ENCODE peak calls at places on chromosomes 3 and 15, in seven cellular contexts. D is colonic mucosa; Z is pancreas; X is CD4-positive, alpha-beta memory T cell; H is endodermal cell; T is CD8-positive, alpha-beta T cell; I is transverse colon. J is an unnamed sample. For H3K9me3, the result is how much of the 10 kb centered on the place peaks cover.

GRCh38 chr15:77475898-77476297 is 55.2 kb downstream of the HMG20A start:
- DNase-seq in H (peak), X (no peak), Z (no peak), T (no peak), I (no peak), D (no peak), J (no peak)

GRCh38 chr3:16378920-16379319 is 113.9 kb downstream of the OXNAD1 start:
- DNase-seq in H (no peak), Z (no peak), X (no peak), I (no peak), D (no peak), T (no peak), J (no peak)

GRCh38 chr15:45442497-45443135 is 64.3 kb upstream of the GATM start:
- DNase-seq in T (no peak), I (no peak), X (no peak), Z (no peak), D (no peak), H (no peak), J (no peak)

GRCh38 chr15:98727115-98728040 is 79.0 kb downstream of the IGF1R start:
- DNase-seq in I (peak), T (no peak), Z (peak), X (no peak), D (peak), H (peak), J (no peak)

GRCh38 chr3:187946031-187946691 is 200.9 kb upstream of the BCL6 start:
- DNase-seq in Z (no peak), T (no peak), H (no peak), I (no peak), D (no peak), X (no peak), J (no peak)

GRCh38 chr3:15794842-15795562 is 2.8 kb downstream of the ANKRD28 start:
- DNase-seq in H (no peak), T (no peak), Z (no peak), I (no peak), X (no peak), D (no peak), J (no peak)

GRCh38 chr3:11910971-11911531 is 64.4 kb upstream of the TAMM41 start:
- DNase-seq in D (no peak), I (no peak), H (peak), Z (no peak), X (no peak), T (no peak), J (no peak)

GRCh38 chr15:36940636-36941285 is 159.6 kb downstream of the MEIS2 start:
- DNase-seq in H (no peak), D (no peak), T (no peak), Z (no peak), X (no peak), I (no peak), J (no peak)

GRCh38 chr3:64187065-64187959 is 38.0 kb downstream of the PRICKLE2 start:
- DNase-seq in H (no peak), D (peak), Z (peak), T (no peak), I (peak), X (no peak), J (no peak)

GRCh38 chr15:34360298-34360697 is 6.7 kb downstream of the LPCAT4 start:
- DNase-seq in H (peak), T (no peak), X (no peak), D (no peak), I (no peak), Z (no peak), J (no peak)

GRCh38 chr3:171874251-171874679 is 31.1 kb downstream of the TMEM212 start:
- DNase-seq in X (no peak), H (no peak), T (no peak), Z (no peak), I (no peak), D (no peak), J (no peak)

GRCh38 chr3:132311860-132312259 is 5.3 kb upstream of the ACP3 start:
- DNase-seq in D (no peak), T (no peak), I (no peak), X (no peak), H (no peak), Z (no peak), J (no peak)

GRCh38 chr15:91148243-91148642 is 48.2 kb downstream of the SV2B start:
- DNase-seq in Z (no peak), X (no peak), H (no peak), D (no peak), I (no peak), T (no peak), J (no peak)

GRCh38 chr3:186849392-186849975 is 7.0 kb downstream of the ADIPOQ start:
- DNase-seq in H (peak), I (no peak), T (no peak), X (no peak), D (no peak), Z (no peak), J (no peak)

GRCh38 chr3:127751782-127752181 is 70.5 kb downstream of the MGLL start:
- DNase-seq in Z (no peak), D (no peak), I (no peak), H (no peak), X (no peak), T (no peak), J (no peak)

GRCh38 chr15:89761009-89761831 is 10.2 kb upstream of the MESP1 start:
- DNase-seq in T (no peak), Z (peak), D (no peak), X (no peak), H (no peak), I (peak), J (no peak)

GRCh38 chr15:66838671-66839239 is 136.7 kb downstream of the SMAD6 start:
- DNase-seq in I (no peak), Z (no peak), H (peak), D (no peak), X (no peak), T (no peak), J (no peak)

DNA sequence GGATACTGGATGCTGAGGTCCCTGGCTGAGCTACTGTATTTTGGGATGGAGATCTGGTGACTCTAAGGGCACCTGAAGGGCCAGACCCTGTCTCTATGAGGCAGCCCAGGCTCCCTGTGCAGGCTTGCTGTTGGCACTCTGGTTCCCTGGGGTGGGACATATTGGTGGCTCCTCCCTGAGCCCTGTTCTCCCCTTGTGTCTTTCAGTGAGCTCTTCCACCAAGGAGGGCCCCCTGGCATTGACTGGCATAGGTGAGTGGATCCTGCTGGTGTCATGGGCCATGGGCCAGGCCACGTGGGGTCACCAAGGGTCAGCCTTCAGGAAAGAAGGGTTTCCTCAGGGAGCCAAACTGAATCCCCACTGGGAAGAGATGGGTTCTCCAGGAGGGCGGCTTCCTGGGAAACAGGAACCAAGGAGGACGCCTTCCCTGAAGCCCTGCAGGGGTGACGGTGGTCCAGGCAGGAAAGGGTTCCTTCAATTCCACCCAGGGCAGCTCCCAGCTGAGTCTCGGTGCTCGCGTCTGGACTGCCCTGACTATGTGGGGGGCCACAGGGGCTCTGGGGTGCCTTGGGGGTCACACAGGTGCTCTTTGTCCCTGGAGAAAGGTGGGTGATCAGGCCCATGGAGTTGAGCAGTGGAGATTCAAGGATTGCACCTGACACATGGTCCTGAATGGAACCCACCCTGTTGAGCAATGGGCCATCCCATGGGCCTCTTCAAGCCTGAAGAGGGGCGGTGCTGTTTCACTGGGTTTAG is 220.4 kb downstream of the SNRPN start:
- DNase-seq in X (no peak), I (no peak), H (peak), D (no peak), T (no peak), Z (peak), J (no peak)
- H3K9me3 ChIP-seq in X (under half), I (under half), H (under half), D (under half), T (under half), Z (under half), J (under half)

GRCh38 chr15:56234804-56235203 is 8.9 kb downstream of the RFX7 start:
- DNase-seq in T (no peak), I (no peak), D (no peak), H (no peak), X (no peak), Z (no peak), J (no peak)

GRCh38 chr15:56228854-56229253 is 14.8 kb downstream of the RFX7 start:
- DNase-seq in I (no peak), X (no peak), T (no peak), D (no peak), Z (no peak), H (no peak), J (no peak)

GRCh38 chr15:56228352-56228751 is 15.3 kb downstream of the RFX7 start:
- DNase-seq in T (no peak), D (no peak), Z (no peak), H (no peak), X (no peak), I (no peak), J (no peak)

GRCh38 chr15:56233549-56233948 is 10.1 kb downstream of the RFX7 start:
- DNase-seq in T (no peak), H (no peak), Z (no peak), I (no peak), X (no peak), D (no peak), J (no peak)

DNA sequence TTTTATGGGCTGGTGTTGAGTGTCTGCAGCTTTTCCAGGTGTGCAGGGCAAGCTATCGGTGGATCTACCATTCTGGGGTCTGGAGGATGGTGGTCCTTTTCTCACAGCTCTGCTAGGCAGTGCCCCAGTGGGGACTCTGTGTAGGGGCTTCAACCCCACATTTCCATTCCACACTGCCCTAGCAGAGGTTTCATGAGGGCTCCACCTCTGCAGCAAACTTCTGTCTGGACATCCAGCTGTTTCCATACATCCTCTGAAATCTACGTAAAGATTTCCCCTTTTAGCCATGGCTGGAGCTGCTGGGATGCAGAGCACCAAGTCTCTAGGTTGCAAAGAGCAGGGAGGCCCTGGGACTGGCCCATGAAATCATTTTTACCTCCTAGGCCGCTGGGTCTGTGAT is 11.6 kb downstream of the RFX7 start:
- DNase-seq in T (no peak), D (no peak), X (no peak), H (no peak), Z (no peak), I (no peak), J (no peak)
- H3K9me3 ChIP-seq in T (under half), D (under half), X (under half), H (half or more), Z (under half), I (under half), J (under half)

DNA sequence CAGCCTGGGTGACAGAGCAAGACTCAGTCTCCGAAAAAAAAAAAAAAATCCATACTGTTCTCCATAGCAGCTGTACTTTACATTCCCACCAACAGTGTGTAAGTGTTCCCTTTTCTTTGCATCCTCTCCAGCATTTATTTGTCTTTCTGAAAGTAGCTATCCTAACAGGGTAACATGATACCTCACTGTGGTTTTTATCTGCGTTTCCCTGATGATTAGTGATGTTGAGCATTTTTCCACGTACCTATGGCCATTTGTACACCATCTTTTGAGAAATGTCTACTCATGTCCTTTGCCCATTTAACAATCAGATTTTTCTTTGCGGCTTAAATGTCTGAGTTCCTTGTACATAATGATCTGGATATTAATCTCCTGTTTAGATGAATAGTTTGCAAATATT is 119.3 kb downstream of the RFX7 start:
- DNase-seq in H (no peak), T (no peak), Z (no peak), D (no peak), I (no peak), X (no peak), J (no peak)
- H3K9me3 ChIP-seq in H (half or more), T (under half), Z (under half), D (under half), I (under half), X (under half), J (under half)

DNA sequence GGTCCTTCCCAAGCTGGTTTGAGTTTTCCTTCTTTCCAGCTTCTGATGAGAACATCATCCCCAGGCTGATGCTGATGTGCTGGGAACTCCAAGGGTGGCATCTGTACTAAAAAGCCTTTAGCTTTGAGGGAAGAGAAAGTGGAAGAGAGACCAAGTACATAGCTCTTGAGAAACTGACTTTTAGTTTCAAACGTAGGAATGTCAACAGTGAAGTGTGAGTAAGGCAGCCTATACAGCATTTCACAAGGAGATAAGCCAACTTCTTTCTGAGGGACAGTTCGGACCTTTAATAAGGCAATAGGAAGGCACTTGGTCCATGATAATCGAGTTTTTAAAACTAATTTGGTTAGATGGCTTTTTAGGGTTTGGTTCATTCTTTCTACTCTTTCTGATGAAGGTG is 53.7 kb downstream of the DLG1 start:
- DNase-seq in H (no peak), T (no peak), Z (no peak), D (no peak), X (no peak), I (no peak), J (no peak)
- H3K9me3 ChIP-seq in H (half or more), T (under half), Z (under half), D (under half), X (under half), I (half or more), J (under half)

GRCh38 chr3:196414469-196414868 is 17.8 kb downstream of the UBXN7 start:
- DNase-seq in H (no peak), X (no peak), I (no peak), Z (no peak), D (no peak), T (no peak), J (no peak)
- H3K9me3 ChIP-seq in H (under half), X (under half), I (under half), Z (under half), D (under half), T (under half), J (under half)

GRCh38 chr3:177744873-177745646 is 547.8 kb upstream of the TBL1XR1 start:
- DNase-seq in H (no peak), D (no peak), T (no peak), X (no peak), Z (no peak), I (no peak), J (no peak)
- H3K9me3 ChIP-seq in H (under half), D (under half), T (under half), X (under half), Z (under half), I (under half), J (under half)

DNA sequence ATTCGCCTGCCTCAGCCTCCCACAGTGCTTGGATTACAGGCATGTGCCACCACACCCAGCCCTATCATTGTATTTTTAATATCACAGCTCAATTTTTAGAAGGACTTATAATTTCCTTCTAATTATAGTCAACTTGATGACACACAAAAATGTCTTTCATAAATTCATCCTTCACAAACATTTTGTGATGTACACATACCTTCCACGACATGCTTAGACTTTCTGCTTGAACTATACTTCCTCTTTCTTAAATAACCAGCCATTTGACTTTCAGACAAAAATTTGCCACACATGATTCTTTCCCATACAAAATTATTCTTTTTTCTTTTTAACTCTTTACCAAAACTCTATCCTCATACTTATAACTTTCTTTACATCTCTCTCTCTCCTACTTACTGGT is 48.4 kb upstream of the CCK start:
- DNase-seq in I (no peak), D (no peak), H (no peak), X (no peak), T (no peak), Z (no peak), J (no peak)
- H3K9me3 ChIP-seq in I (under half), D (under half), H (half or more), X (under half), T (under half), Z (under half), J (under half)

GRCh38 chr3:6799264-6799915 is 61.5 kb upstream of the GRM7 start:
- DNase-seq in H (peak), I (peak), Z (peak), D (peak), X (no peak), T (no peak), J (no peak)
- H3K9me3 ChIP-seq in H (under half), I (under half), Z (under half), D (under half), X (under half), T (under half), J (under half)

GRCh38 chr3:7854721-7855120 is 646.9 kb upstream of the LMCD1 start:
- DNase-seq in D (no peak), H (peak), X (no peak), T (no peak), Z (no peak), I (no peak), J (no peak)
- H3K9me3 ChIP-seq in D (under half), H (under half), X (under half), T (under half), Z (under half), I (under half), J (under half)

J was measured in T-helper 17 cell.